ENCODE peak calls at places on chromosome 10, in seven cellular contexts. One of them, this sample, is unnamed.

GRCh38 chr10:3747248-3747960 is 37.6 kb downstream of the KLF6 start:
- DNase-seq in ascending aorta: no peak
- DNase-seq in OCI-LY7: no peak
- DNase-seq in A549: no peak
- DNase-seq in BE2C: no peak
- DNase-seq in body of pancreas: no peak
- DNase-seq in fibroblast of the aortic adventitia: no peak
- DNase-seq in this sample: no peak

GRCh38 chr10:119672291-119672690 is 21.1 kb downstream of the BAG3 start:
- DNase-seq in OCI-LY7: no peak
- DNase-seq in BE2C: no peak
- DNase-seq in ascending aorta: no peak
- DNase-seq in fibroblast of the aortic adventitia: no peak
- DNase-seq in body of pancreas: no peak
- DNase-seq in A549: no peak
- DNase-seq in this sample: no peak

GRCh38 chr10:119061926-119062325 is 18.7 kb downstream of the EIF3A start:
- DNase-seq in body of pancreas: no peak
- DNase-seq in A549: no peak
- DNase-seq in ascending aorta: no peak
- DNase-seq in BE2C: no peak
- DNase-seq in fibroblast of the aortic adventitia: no peak
- DNase-seq in OCI-LY7: no peak
- DNase-seq in this sample: no peak

GRCh38 chr10:26448706-26449435 is 10.7 kb downstream of the APBB1IP start:
- DNase-seq in fibroblast of the aortic adventitia: no peak
- DNase-seq in BE2C: no peak
- DNase-seq in ascending aorta: no peak
- DNase-seq in body of pancreas: no peak
- DNase-seq in OCI-LY7: peak
- DNase-seq in A549: no peak
- DNase-seq in this sample: no peak

GRCh38 chr10:118760265-118760664 is 5.5 kb upstream of the CACUL1 start:
- DNase-seq in ascending aorta: no peak
- DNase-seq in OCI-LY7: no peak
- DNase-seq in BE2C: no peak
- DNase-seq in fibroblast of the aortic adventitia: no peak
- DNase-seq in A549: no peak
- DNase-seq in body of pancreas: no peak
- DNase-seq in this sample: no peak

GRCh38 chr10:70555371-70555770 is 47.2 kb downstream of the PRF1 start:
- DNase-seq in fibroblast of the aortic adventitia: no peak
- DNase-seq in OCI-LY7: no peak
- DNase-seq in A549: no peak
- DNase-seq in BE2C: no peak
- DNase-seq in ascending aorta: no peak
- DNase-seq in body of pancreas: no peak
- DNase-seq in this sample: no peak

GRCh38 chr10:104029528-104029875 is 56.2 kb downstream of the COL17A1 start:
- DNase-seq in OCI-LY7: no peak
- DNase-seq in fibroblast of the aortic adventitia: peak
- DNase-seq in ascending aorta: no peak
- DNase-seq in body of pancreas: no peak
- DNase-seq in BE2C: no peak
- DNase-seq in A549: no peak
- DNase-seq in this sample: no peak

GRCh38 chr10:55631071-55631654 is 729.9 kb downstream of the ZWINT start:
- DNase-seq in OCI-LY7: no peak
- DNase-seq in BE2C: peak
- DNase-seq in ascending aorta: no peak
- DNase-seq in fibroblast of the aortic adventitia: no peak
- DNase-seq in body of pancreas: peak
- DNase-seq in A549: peak
- DNase-seq in this sample: peak

GRCh38 chr10:76113952-76114351 is 682.5 kb downstream of the LRMDA start:
- DNase-seq in OCI-LY7: no peak
- DNase-seq in BE2C: no peak
- DNase-seq in body of pancreas: no peak
- DNase-seq in A549: no peak
- DNase-seq in ascending aorta: no peak
- DNase-seq in fibroblast of the aortic adventitia: peak
- DNase-seq in this sample: peak

GRCh38 chr10:124917939-124918830 is 23.7 kb upstream of the ZRANB1 start:
- DNase-seq in BE2C: no peak
- DNase-seq in ascending aorta: no peak
- DNase-seq in OCI-LY7: no peak
- DNase-seq in fibroblast of the aortic adventitia: peak
- DNase-seq in body of pancreas: peak
- DNase-seq in A549: no peak
- DNase-seq in this sample: peak

GRCh38 chr10:124292911-124293640 is 125.6 kb downstream of the OAT start:
- DNase-seq in A549: no peak
- DNase-seq in OCI-LY7: no peak
- DNase-seq in body of pancreas: no peak
- DNase-seq in fibroblast of the aortic adventitia: no peak
- DNase-seq in ascending aorta: no peak
- DNase-seq in BE2C: no peak
- DNase-seq in this sample: peak

GRCh38 chr10:72170733-72171132 is 45.1 kb upstream of the ANAPC16 start:
- DNase-seq in body of pancreas: no peak
- DNase-seq in OCI-LY7: no peak
- DNase-seq in BE2C: no peak
- DNase-seq in ascending aorta: no peak
- DNase-seq in fibroblast of the aortic adventitia: no peak
- DNase-seq in A549: no peak
- DNase-seq in this sample: no peak

GRCh38 chr10:34305189-34305588 is 509.9 kb downstream of the PARD3 start:
- DNase-seq in A549: no peak
- DNase-seq in body of pancreas: no peak
- DNase-seq in ascending aorta: no peak
- DNase-seq in OCI-LY7: peak
- DNase-seq in fibroblast of the aortic adventitia: no peak
- DNase-seq in BE2C: no peak
- DNase-seq in this sample: peak

GRCh38 chr10:64617071-64617470 is 1095.9 kb downstream of the REEP3 start:
- DNase-seq in body of pancreas: no peak
- DNase-seq in ascending aorta: no peak
- DNase-seq in A549: no peak
- DNase-seq in OCI-LY7: no peak
- DNase-seq in BE2C: no peak
- DNase-seq in fibroblast of the aortic adventitia: no peak
- DNase-seq in this sample: peak

GRCh38 chr10:61904711-61905445 is 3.4 kb downstream of the ARID5B start:
- DNase-seq in body of pancreas: peak
- DNase-seq in ascending aorta: no peak
- DNase-seq in BE2C: peak
- DNase-seq in A549: peak
- DNase-seq in fibroblast of the aortic adventitia: peak
- DNase-seq in OCI-LY7: peak
- DNase-seq in this sample: peak

GRCh38 chr10:131654471-131655087 is 246.2 kb upstream of the PPP2R2D start:
- DNase-seq in body of pancreas: no peak
- DNase-seq in ascending aorta: no peak
- DNase-seq in OCI-LY7: no peak
- DNase-seq in fibroblast of the aortic adventitia: no peak
- DNase-seq in A549: no peak
- DNase-seq in BE2C: no peak
- DNase-seq in this sample: no peak

GRCh38 chr10:128896964-128897363 is 570.1 kb upstream of the MGMT start:
- DNase-seq in ascending aorta: no peak
- DNase-seq in fibroblast of the aortic adventitia: no peak
- DNase-seq in BE2C: no peak
- DNase-seq in body of pancreas: no peak
- DNase-seq in A549: no peak
- DNase-seq in OCI-LY7: no peak
- DNase-seq in this sample: no peak

GRCh38 chr10:127908106-127908957 is 1.4 kb downstream of the PTPRE start:
- DNase-seq in fibroblast of the aortic adventitia: no peak
- DNase-seq in A549: no peak
- DNase-seq in ascending aorta: no peak
- DNase-seq in BE2C: no peak
- DNase-seq in OCI-LY7: no peak
- DNase-seq in body of pancreas: peak
- DNase-seq in this sample: no peak

GRCh38 chr10:131083915-131084790 is 227.4 kb downstream of the TCERG1L start:
- DNase-seq in body of pancreas: no peak
- DNase-seq in BE2C: no peak
- DNase-seq in OCI-LY7: no peak
- DNase-seq in fibroblast of the aortic adventitia: no peak
- DNase-seq in ascending aorta: no peak
- DNase-seq in A549: no peak
- DNase-seq in this sample: no peak

GRCh38 chr10:58512470-58513188 is at the start of gene BICC1:
- DNase-seq in OCI-LY7: no peak
- DNase-seq in A549: peak
- DNase-seq in fibroblast of the aortic adventitia: peak
- DNase-seq in ascending aorta: no peak
- DNase-seq in body of pancreas: peak
- DNase-seq in BE2C: peak
- DNase-seq in this sample: peak

GRCh38 chr10:44143556-44143955 is 241.3 kb downstream of the CXCL12 start:
- DNase-seq in BE2C: no peak
- DNase-seq in OCI-LY7: no peak
- DNase-seq in A549: no peak
- DNase-seq in body of pancreas: no peak
- DNase-seq in ascending aorta: no peak
- DNase-seq in fibroblast of the aortic adventitia: no peak
- DNase-seq in this sample: no peak

GRCh38 chr10:13404791-13405190 is 56.7 kb upstream of the SEPHS1 start:
- DNase-seq in OCI-LY7: no peak
- DNase-seq in A549: no peak
- DNase-seq in ascending aorta: no peak
- DNase-seq in fibroblast of the aortic adventitia: no peak
- DNase-seq in body of pancreas: peak
- DNase-seq in BE2C: no peak
- DNase-seq in this sample: no peak

GRCh38 chr10:19629559-19629958 is 186.7 kb upstream of the PLXDC2 start:
- DNase-seq in A549: no peak
- DNase-seq in ascending aorta: peak
- DNase-seq in body of pancreas: peak
- DNase-seq in OCI-LY7: no peak
- DNase-seq in fibroblast of the aortic adventitia: peak
- DNase-seq in BE2C: no peak
- DNase-seq in this sample: no peak
- TF ChIP-seq CTCF in A549: no peak
- TF ChIP-seq CTCF in ascending aorta: peak
- TF ChIP-seq CTCF in body of pancreas: no peak
- TF ChIP-seq CTCF in OCI-LY7: no peak
- TF ChIP-seq CTCF in fibroblast of the aortic adventitia: peak
- TF ChIP-seq CTCF in BE2C: no peak
- TF ChIP-seq CTCF in this sample: no peak

GRCh38 chr10:86630079-86630478 is 24.3 kb upstream of the OPN4 start:
- DNase-seq in OCI-LY7: no peak
- DNase-seq in BE2C: no peak
- DNase-seq in body of pancreas: no peak
- DNase-seq in ascending aorta: no peak
- DNase-seq in fibroblast of the aortic adventitia: peak
- DNase-seq in A549: no peak
- DNase-seq in this sample: no peak
- TF ChIP-seq CTCF in OCI-LY7: no peak
- TF ChIP-seq CTCF in BE2C: no peak
- TF ChIP-seq CTCF in body of pancreas: no peak
- TF ChIP-seq CTCF in ascending aorta: no peak
- TF ChIP-seq CTCF in fibroblast of the aortic adventitia: no peak
- TF ChIP-seq CTCF in A549: no peak
- TF ChIP-seq CTCF in this sample: no peak

GRCh38 chr10:24570658-24571426 is 152.8 kb downstream of the ARHGAP21 start:
- DNase-seq in fibroblast of the aortic adventitia: no peak
- DNase-seq in OCI-LY7: no peak
- DNase-seq in A549: no peak
- DNase-seq in ascending aorta: no peak
- DNase-seq in body of pancreas: no peak
- DNase-seq in BE2C: no peak
- DNase-seq in this sample: no peak

GRCh38 chr10:24571870-24572450 is 151.7 kb downstream of the ARHGAP21 start:
- DNase-seq in ascending aorta: no peak
- DNase-seq in body of pancreas: no peak
- DNase-seq in fibroblast of the aortic adventitia: no peak
- DNase-seq in OCI-LY7: no peak
- DNase-seq in A549: no peak
- DNase-seq in BE2C: no peak
- DNase-seq in this sample: no peak

GRCh38 chr10:24575462-24576002 is 148.2 kb downstream of the ARHGAP21 start:
- DNase-seq in fibroblast of the aortic adventitia: no peak
- DNase-seq in A549: no peak
- DNase-seq in OCI-LY7: no peak
- DNase-seq in body of pancreas: no peak
- DNase-seq in ascending aorta: no peak
- DNase-seq in BE2C: no peak
- DNase-seq in this sample: no peak

GRCh38 chr10:24574161-24574560 is 149.5 kb downstream of the ARHGAP21 start:
- DNase-seq in body of pancreas: no peak
- DNase-seq in OCI-LY7: no peak
- DNase-seq in BE2C: no peak
- DNase-seq in fibroblast of the aortic adventitia: no peak
- DNase-seq in ascending aorta: no peak
- DNase-seq in A549: no peak
- DNase-seq in this sample: no peak

GRCh38 chr10:24574578-24575155 is 149.0 kb downstream of the ARHGAP21 start:
- DNase-seq in A549: no peak
- DNase-seq in ascending aorta: no peak
- DNase-seq in body of pancreas: no peak
- DNase-seq in BE2C: no peak
- DNase-seq in OCI-LY7: no peak
- DNase-seq in fibroblast of the aortic adventitia: no peak
- DNase-seq in this sample: no peak
- TF ChIP-seq CTCF in A549: no peak
- TF ChIP-seq CTCF in ascending aorta: no peak
- TF ChIP-seq CTCF in body of pancreas: no peak
- TF ChIP-seq CTCF in BE2C: no peak
- TF ChIP-seq CTCF in OCI-LY7: no peak
- TF ChIP-seq CTCF in fibroblast of the aortic adventitia: peak
- TF ChIP-seq CTCF in this sample: no peak

GRCh38 chr10:90856261-90856660 is 1.6 kb downstream of the HTR7 start:
- DNase-seq in fibroblast of the aortic adventitia: no peak
- DNase-seq in BE2C: no peak
- DNase-seq in A549: no peak
- DNase-seq in OCI-LY7: no peak
- DNase-seq in body of pancreas: no peak
- DNase-seq in ascending aorta: no peak
- DNase-seq in this sample: no peak

GRCh38 chr10:90858489-90858968 is 690 bp upstream of the HTR7 start:
- DNase-seq in OCI-LY7: no peak
- DNase-seq in fibroblast of the aortic adventitia: no peak
- DNase-seq in ascending aorta: no peak
- DNase-seq in A549: no peak
- DNase-seq in body of pancreas: no peak
- DNase-seq in BE2C: no peak
- DNase-seq in this sample: no peak

GRCh38 chr10:90856964-90857634 is 740 bp downstream of the HTR7 start:
- DNase-seq in fibroblast of the aortic adventitia: no peak
- DNase-seq in OCI-LY7: no peak
- DNase-seq in A549: no peak
- DNase-seq in BE2C: no peak
- DNase-seq in ascending aorta: no peak
- DNase-seq in body of pancreas: no peak
- DNase-seq in this sample: no peak

GRCh38 chr10:90859321-90859751 is 1.5 kb upstream of the HTR7 start:
- DNase-seq in fibroblast of the aortic adventitia: peak
- DNase-seq in OCI-LY7: no peak
- DNase-seq in BE2C: no peak
- DNase-seq in body of pancreas: no peak
- DNase-seq in ascending aorta: no peak
- DNase-seq in A549: no peak
- DNase-seq in this sample: peak

GRCh38 chr10:90857635-90858488 is at the start of gene HTR7:
- DNase-seq in BE2C: peak
- DNase-seq in body of pancreas: peak
- DNase-seq in OCI-LY7: peak
- DNase-seq in A549: peak
- DNase-seq in ascending aorta: no peak
- DNase-seq in fibroblast of the aortic adventitia: no peak
- DNase-seq in this sample: no peak
- TF ChIP-seq CTCF in BE2C: peak
- TF ChIP-seq CTCF in body of pancreas: peak
- TF ChIP-seq CTCF in OCI-LY7: peak
- TF ChIP-seq CTCF in A549: peak
- TF ChIP-seq CTCF in ascending aorta: peak
- TF ChIP-seq CTCF in fibroblast of the aortic adventitia: peak
- TF ChIP-seq CTCF in this sample: peak

This sample was measured in foreskin keratinocyte.